ENCODE peak calls at places on chromosomes 3 and 15, in seven cellular contexts. S is stomach, D is HCT116, O is sigmoid colon, Y is breast epithelium, V is suprapubic skin, T is HepG2. R is an unnamed sample.
A peak's percentile ranks its signal among the peaks of the same experiment; 100 is the strongest.

GRCh38 chr3:61594978-61595687 is 33.8 kb downstream of the PTPRG start:
- DNase-seq in S (no peak), D (no peak), O (no peak), Y (no peak), V (no peak), T (no peak), R (no peak)

GRCh38 chr3:127491909-127492308 is 98.6 kb downstream of the TPRA1 start:
- DNase-seq in S (no peak), D (no peak), O (no peak), Y (no peak), V (no peak), T (no peak), R (peak; percentile 3)

GRCh38 chr3:145842302-145842897 is 318.6 kb downstream of the PLOD2 start:
- DNase-seq in S (no peak), D (no peak), O (no peak), Y (no peak), V (no peak), T (no peak), R (no peak)

GRCh38 chr3:187943677-187944390 is 198.6 kb upstream of the BCL6 start:
- DNase-seq in S (no peak), D (no peak), O (no peak), Y (no peak), V (no peak), T (peak; percentile 22), R (peak; percentile 56)

GRCh38 chr3:325495-325894 is 128.9 kb downstream of the CHL1 start:
- DNase-seq in S (no peak), D (no peak), O (no peak), Y (no peak), V (no peak), T (no peak), R (no peak)

GRCh38 chr3:148036331-148036881 is 627.2 kb downstream of the ZIC1 start:
- DNase-seq in S (no peak), D (no peak), O (no peak), Y (no peak), V (no peak), T (no peak), R (no peak)

GRCh38 chr3:127865941-127866340 is 43.6 kb upstream of the MGLL start:
- DNase-seq in S (no peak), D (peak; percentile 59), O (no peak), Y (no peak), V (no peak), T (no peak), R (no peak)

GRCh38 chr3:69119681-69120080 is 2.7 kb downstream of the LMOD3 start:
- DNase-seq in S (no peak), D (no peak), O (no peak), Y (no peak), V (no peak), T (no peak), R (no peak)

GRCh38 chr3:124444075-124444474 is 286.2 kb upstream of the UMPS start:
- DNase-seq in S (no peak), D (no peak), O (no peak), Y (no peak), V (no peak), T (no peak), R (no peak)

GRCh38 chr3:2589336-2589969 is 490.8 kb downstream of the CNTN4 start:
- DNase-seq in S (no peak), D (no peak), O (no peak), Y (no peak), V (no peak), T (no peak), R (no peak)

GRCh38 chr15:27358751-27359434 is 387.9 kb downstream of the GABRG3 start:
- DNase-seq in S (no peak), D (no peak), O (no peak), Y (no peak), V (no peak), T (peak; percentile 5), R (no peak)

GRCh38 chr3:134600685-134601502 is 49.9 kb downstream of the KY start:
- DNase-seq in S (peak; percentile 67), D (peak; percentile 28), O (no peak), Y (no peak), V (no peak), T (peak; percentile 23), R (peak; percentile 27)

GRCh38 chr3:134603956-134604355 is 46.9 kb downstream of the KY start:
- DNase-seq in S (no peak), D (no peak), O (no peak), Y (no peak), V (no peak), T (no peak), R (no peak)

GRCh38 chr3:134601539-134602439 is 49.0 kb downstream of the KY start:
- DNase-seq in S (no peak), D (no peak), O (no peak), Y (no peak), V (no peak), T (no peak), R (no peak)

GRCh38 chr3:134603480-134603879 is 47.3 kb downstream of the KY start:
- DNase-seq in S (no peak), D (no peak), O (no peak), Y (no peak), V (no peak), T (no peak), R (no peak)

GRCh38 chr3:134602440-134602814 is 48.4 kb downstream of the KY start:
- DNase-seq in S (no peak), D (no peak), O (no peak), Y (no peak), V (no peak), T (no peak), R (no peak)
- H3K27ac ChIP-seq in S (no peak overlapping the region), D (no peak overlapping the region), O (no peak overlapping the region), Y (no peak overlapping the region), V (no peak overlapping the region), T (no peak overlapping the region), R (no peak overlapping the region)

GRCh38 chr3:15081960-15082664 is 16.8 kb downstream of the RBSN start:
- DNase-seq in S (no peak), D (no peak), O (no peak), Y (no peak), V (no peak), T (no peak), R (no peak)

GRCh38 chr3:15083190-15083700 is 15.7 kb downstream of the RBSN start:
- DNase-seq in S (no peak), D (no peak), O (no peak), Y (no peak), V (no peak), T (no peak), R (no peak)

GRCh38 chr3:15074500-15074899 is 9.4 kb upstream of the MRPS25 start:
- DNase-seq in S (no peak), D (no peak), O (no peak), Y (no peak), V (no peak), T (no peak), R (no peak)

DNA sequence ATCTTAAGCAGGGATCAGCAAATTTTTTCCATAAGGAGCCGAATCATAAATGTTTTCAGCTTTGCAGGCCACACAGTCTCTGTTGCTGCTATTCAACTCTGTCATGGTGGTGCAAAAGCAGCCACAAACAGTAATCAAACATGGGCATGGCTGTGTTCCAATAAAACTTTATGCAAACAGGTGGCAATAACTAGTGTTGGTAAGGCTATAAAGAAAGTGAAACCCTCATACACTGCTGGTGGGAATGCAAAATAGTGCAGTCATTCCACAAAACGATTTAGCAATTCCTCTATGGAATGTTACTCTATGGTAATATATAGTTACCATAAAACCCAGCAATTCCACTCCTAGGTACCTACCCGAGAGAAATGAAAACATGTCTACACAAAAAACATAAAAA is 14.0 kb upstream of the MRPS25 start:
- DNase-seq in S (no peak), D (no peak), O (no peak), Y (no peak), V (no peak), T (no peak), R (no peak)
- TF ChIP-seq POLR2AphosphoS5 in S (no peak), D (no peak), O (no peak), Y (no peak), V (no peak), T (no peak), R (no peak)

GRCh38 chr15:22979699-22980188 is 424 bp downstream of the CYFIP1 start:
- DNase-seq in S (no peak), D (no peak), O (peak; percentile 68), Y (no peak), V (peak; percentile 68), T (no peak), R (no peak)

GRCh38 chr15:22978691-22979068 is 1.5 kb downstream of the CYFIP1 start:
- DNase-seq in S (no peak), D (no peak), O (peak; percentile 55), Y (no peak), V (peak; percentile 35), T (no peak), R (no peak)

GRCh38 chr15:22981336-22981840 is 1.2 kb upstream of the CYFIP1 start:
- DNase-seq in S (no peak), D (no peak), O (peak; percentile 46), Y (no peak), V (no peak), T (no peak), R (no peak)

GRCh38 chr15:22979069-22979698 is 984 bp downstream of the CYFIP1 start:
- DNase-seq in S (peak; percentile 72), D (no peak), O (peak; percentile 72), Y (no peak), V (peak; percentile 72), T (peak; percentile 36), R (peak; percentile 62)

DNA sequence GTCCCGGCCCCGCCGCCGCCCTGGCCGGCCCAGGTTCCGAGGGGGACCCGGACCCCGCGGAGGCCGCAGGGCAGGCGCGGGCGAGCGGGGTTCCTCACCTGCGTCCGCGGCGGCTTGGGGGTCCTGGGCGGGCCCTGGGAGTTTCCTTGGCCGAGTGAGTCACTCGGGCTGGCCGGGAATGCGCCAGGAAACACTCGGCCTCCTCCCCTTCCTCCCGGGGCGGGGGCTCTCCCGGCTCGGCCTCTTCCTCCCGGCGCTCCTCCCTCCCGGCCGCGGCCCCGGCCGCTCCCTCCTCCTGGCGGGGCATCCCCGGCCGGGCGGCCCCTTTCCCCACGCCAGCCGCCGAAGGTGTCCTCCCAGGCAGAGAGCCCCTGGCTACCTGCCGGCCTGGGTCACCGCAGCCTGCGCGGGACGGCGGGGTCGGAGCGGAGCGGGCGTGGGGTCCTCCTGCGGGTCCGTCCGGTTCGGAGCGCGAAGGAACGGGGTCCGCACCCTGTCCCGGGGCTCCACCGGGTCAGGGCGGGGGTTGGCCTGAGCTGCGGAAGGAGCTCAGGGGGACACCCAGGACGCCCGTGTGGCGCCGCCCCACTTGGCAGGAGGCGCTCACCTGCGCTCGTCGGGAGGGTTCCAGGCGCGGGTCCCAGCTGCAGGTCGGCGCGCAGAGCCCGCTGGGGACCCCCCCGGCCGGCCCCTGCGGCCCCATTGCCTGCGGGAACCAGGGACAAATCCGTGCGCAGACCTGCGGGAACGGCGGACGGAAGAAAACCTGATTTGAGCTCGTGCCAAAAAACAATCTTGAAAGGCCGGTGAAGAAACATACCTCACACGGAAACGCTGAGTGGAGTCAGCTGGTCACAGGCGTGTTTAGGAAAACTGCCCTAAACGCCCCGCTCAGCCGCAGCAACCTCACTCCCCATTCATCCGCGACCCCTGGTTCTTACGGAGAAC is at the start of gene CYFIP1:
- DNase-seq in S (peak; percentile 87), D (peak; percentile 61), O (peak; percentile 93), Y (peak; percentile 73), V (peak; percentile 90), T (peak; percentile 68), R (peak; percentile 81)
- TF ChIP-seq POLR2A in S (no peak), D (no peak), O (peak; percentile 20), Y (no peak), V (no peak), T (peak; percentile 15), R (peak; percentile 44)

DNA sequence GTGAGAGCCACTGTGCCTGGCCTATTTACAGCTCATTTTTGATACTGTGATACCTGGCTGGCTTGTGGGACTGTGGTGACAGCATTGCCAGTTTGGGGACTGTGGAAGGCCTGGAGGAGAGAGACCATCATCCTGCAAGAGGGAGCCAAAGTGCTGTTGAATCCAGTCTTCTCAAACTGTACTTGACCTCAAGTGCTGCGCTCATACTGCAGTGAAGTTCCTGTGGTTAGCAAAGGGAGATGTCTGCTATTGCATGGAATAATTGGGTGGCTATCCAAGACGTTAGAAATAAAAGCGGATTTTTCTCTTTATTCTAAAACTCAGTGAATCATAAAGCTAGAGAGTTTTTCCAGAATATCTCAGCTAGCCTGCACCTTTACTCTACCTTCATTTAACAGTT is 83.4 kb downstream of the CCK start:
- DNase-seq in S (no peak), D (no peak), O (no peak), Y (no peak), V (no peak), T (no peak), R (no peak)
- H3K27ac ChIP-seq in S (peak overlapping the region; percentile 36), D (no peak overlapping the region), O (no peak overlapping the region), Y (peak overlapping the region; percentile 76), V (peak overlapping the region; percentile 8), T (no peak overlapping the region), R (no peak overlapping the region)

R was measured in prostate gland.